ENCODE peak calls at places on chromosome 22, in five cellular contexts. U, O, I, K and F are unnamed samples.

GRCh38 chr22:45781941-45782340 is 110.3 kb downstream of the ATXN10 start:
- DNase-seq in U (no peak), O (no peak), I (no peak), K (no peak), F (no peak)

GRCh38 chr22:27286711-27287110 is 514.8 kb downstream of the MN1 start:
- DNase-seq in K (no peak), O (no peak), I (no peak), U (no peak), F (no peak)

GRCh38 chr22:49838771-49839717 is 11.4 kb upstream of the BRD1 start:
- DNase-seq in K (no peak), I (no peak), U (peak), O (peak), F (peak)

GRCh38 chr22:40009231-40009769 is 14.5 kb downstream of the FAM83F start:
- DNase-seq in K (peak), O (no peak), U (no peak), I (peak), F (no peak)

GRCh38 chr22:35425971-35426800 is 26.2 kb downstream of the MCM5 start:
- DNase-seq in I (no peak), O (no peak), U (no peak), K (no peak), F (no peak)

GRCh38 chr22:36336246-36337182 is 51.3 kb downstream of the MYH9 start:
- DNase-seq in K (no peak), O (no peak), I (no peak), U (no peak), F (no peak)

GRCh38 chr22:50414476-50415248 is 60.2 kb downstream of the SBF1 start:
- DNase-seq in K (no peak), I (no peak), O (no peak), U (no peak), F (no peak)

GRCh38 chr22:50447576-50448551 is 27.0 kb downstream of the SBF1 start:
- DNase-seq in O (no peak), U (no peak), I (peak), K (no peak), F (no peak)

GRCh38 chr22:44758354-44758969 is 6.1 kb downstream of the ARHGAP8 start:
- DNase-seq in K (no peak), U (no peak), O (no peak), I (no peak), F (no peak)

GRCh38 chr22:28893810-28894209 is 10.4 kb downstream of the ZNRF3 start:
- DNase-seq in U (no peak), O (no peak), K (no peak), I (no peak), F (no peak)

GRCh38 chr22:45336971-45337431 is 27.3 kb downstream of the FAM118A start:
- DNase-seq in I (no peak), K (peak), U (no peak), O (no peak), F (no peak)

GRCh38 chr22:46710842-46711241 is 27.2 kb downstream of the CERK start:
- DNase-seq in K (no peak), U (no peak), I (no peak), O (no peak), F (no peak)

GRCh38 chr22:43277987-43278601 is 65.1 kb downstream of the SCUBE1 start:
- DNase-seq in I (no peak), U (no peak), O (no peak), K (no peak), F (no peak)

GRCh38 chr22:26360169-26360885 is 68.7 kb upstream of the ASPHD2 start:
- DNase-seq in O (peak), I (peak), U (peak), K (peak), F (peak)

GRCh38 chr22:43819691-43820670 is 7.9 kb upstream of the EFCAB6 start:
- DNase-seq in O (no peak), K (no peak), U (no peak), I (no peak), F (no peak)

DNA sequence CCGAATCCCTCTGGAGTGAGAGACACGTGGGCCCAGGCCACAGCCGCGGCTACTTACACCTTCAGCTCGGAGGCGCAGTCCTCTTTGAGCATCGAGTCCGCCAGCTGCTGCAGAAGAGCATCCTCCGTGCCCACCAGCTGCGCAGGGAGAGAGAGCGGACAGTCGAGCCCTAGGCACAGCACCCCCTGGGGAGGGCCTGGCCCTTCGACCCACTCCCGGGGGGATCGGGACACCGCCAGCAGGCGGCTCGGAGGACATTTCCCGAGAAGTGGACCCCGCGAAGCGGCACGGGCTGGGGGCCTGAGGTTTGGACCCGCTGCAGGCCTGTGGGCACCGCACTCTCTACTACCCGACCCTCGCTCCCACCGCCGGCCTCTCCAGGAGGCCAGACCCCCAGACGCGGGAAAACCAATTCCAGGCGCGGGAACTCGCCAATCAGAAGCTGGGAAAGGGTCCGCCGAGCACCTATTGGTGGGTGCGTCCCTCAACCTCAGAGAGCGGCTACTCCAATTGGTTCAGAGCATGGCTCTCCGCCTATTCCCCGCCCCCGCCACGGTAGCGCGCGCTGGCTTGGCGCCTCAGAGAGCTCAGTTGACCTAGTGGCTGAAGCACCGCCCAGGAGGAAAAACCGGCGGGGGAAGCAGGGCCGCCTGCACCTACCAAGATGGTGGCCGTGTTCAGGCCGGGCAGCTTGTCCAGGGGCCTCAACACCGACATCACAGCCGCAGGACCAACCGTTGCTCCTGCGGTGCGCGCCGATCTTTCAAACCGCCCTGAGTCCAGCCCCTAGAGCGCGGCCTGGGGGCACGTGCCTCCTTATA is at the start of gene CENPM:
- DNase-seq in I (peak), K (peak), O (peak), U (peak), F (peak)
- TF ChIP-seq CTCF in I (no peak), K (no peak), O (no peak), U (peak), F (no peak)

GRCh38 chr22:25105817-25106650 is 93.6 kb upstream of the CRYBB3 start:
- DNase-seq in I (no peak), K (no peak), O (no peak), U (no peak), F (no peak)
- TF ChIP-seq CTCF in I (no peak), K (no peak), O (no peak), U (no peak), F (no peak)

DNA sequence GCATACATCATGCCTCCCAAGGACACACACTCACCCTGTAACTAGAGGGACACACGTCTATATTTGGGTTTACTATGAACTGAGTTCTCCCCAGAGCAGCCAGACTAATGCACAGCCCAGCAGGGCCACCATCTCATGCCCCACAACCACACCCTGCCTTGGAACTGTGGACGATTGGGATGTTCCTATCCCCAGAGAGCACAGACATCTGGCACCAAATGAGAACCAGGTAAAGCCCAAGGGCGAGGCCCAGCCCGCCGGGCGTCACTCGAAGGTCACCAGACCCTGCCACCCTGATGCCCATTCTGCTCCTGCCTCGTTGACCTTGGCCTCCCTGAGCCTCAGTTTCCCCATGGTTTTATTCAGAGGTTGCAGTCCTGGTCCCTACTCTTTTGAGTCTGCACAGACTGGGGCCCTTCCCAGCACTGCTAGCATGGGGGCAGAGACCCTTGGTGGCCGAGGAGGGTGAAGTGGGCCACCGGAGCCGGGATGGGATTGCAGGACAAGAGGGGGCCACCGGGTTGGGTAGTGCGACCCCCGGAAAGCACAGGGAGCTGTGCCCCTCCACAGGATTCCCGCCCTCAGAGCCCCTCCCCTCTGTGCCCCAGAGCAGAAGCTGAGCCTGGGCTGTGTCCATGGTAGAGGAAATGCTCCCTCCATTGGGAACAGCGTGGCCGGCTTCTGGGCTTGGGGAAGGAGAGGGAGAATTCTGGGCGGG is 56.8 kb downstream of the IGLL5 start:
- DNase-seq in K (no peak), I (no peak), O (peak), U (no peak), F (no peak)
- TF ChIP-seq CTCF in K (no peak), I (no peak), O (no peak), U (no peak), F (no peak)

GRCh38 chr22:19896665-19897355 is 42.1 kb upstream of the GNB1L start:
- DNase-seq in K (no peak), I (no peak), O (no peak), U (peak), F (no peak)
- TF ChIP-seq CTCF in K (no peak), I (no peak), O (no peak), U (peak), F (no peak)

GRCh38 chr22:20951932-20952380 is 15.1 kb upstream of the AIFM3 start:
- DNase-seq in O (no peak), U (no peak), I (no peak), K (no peak), F (no peak)
- TF ChIP-seq CTCF in O (no peak), U (no peak), I (no peak), K (peak), F (no peak)

GRCh38 chr22:22031571-22031970 is 49.0 kb upstream of the TOP3B start:
- DNase-seq in I (no peak), O (no peak), U (no peak), K (no peak), F (no peak)

GRCh38 chr22:22031183-22031560 is 48.6 kb upstream of the TOP3B start:
- DNase-seq in U (no peak), O (peak), K (no peak), I (no peak), F (no peak)

GRCh38 chr22:22032906-22033802 is 50.6 kb upstream of the TOP3B start:
- DNase-seq in I (no peak), U (no peak), O (no peak), K (no peak), F (no peak)

GRCh38 chr22:22032099-22032905 is 49.7 kb upstream of the TOP3B start:
- DNase-seq in I (no peak), O (no peak), U (no peak), K (no peak), F (no peak)

DNA sequence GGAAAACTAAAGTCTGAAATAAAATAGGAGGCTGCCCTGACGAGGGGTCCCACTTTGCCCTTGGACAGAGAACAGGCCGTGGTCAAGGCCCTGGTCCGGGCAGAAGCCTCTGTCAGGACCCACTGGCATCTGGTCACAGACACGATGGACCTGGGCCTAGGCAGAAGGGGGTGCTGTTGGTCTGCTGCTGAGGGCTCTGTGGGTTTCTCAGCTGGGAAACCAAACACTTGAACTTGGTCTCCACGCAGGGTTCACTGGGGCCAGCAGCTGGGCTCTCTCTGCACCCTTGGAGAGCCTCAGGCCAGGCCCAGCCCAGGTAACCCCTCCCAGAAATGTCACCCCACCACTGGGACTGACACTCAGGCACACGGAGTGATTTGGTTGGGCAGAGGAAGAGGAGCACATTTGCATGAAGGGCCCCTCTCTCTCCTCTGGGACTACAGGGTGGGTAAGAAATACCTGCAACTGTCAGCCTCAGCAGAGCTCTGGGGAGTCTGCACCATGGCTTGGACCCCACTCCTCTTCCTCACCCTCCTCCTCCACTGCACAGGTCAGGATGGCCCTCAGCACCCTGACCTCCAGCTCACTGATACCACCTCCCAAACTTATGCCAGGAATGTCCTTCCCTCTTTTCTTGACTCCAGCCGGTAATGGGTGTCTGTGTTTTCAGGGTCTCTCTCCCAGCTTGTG is 48.1 kb upstream of the TOP3B start:
- DNase-seq in U (no peak), O (peak), K (no peak), I (peak), F (peak)
- TF ChIP-seq CTCF in U (no peak), O (peak), K (no peak), I (no peak), F (peak)

GRCh38 chr22:19965771-19966709 is 24.4 kb upstream of the TXNRD2 start:
- DNase-seq in O (no peak), I (no peak), U (no peak), K (no peak), F (no peak)
- TF ChIP-seq CTCF in O (peak), I (peak), U (no peak), K (no peak), F (no peak)

GRCh38 chr22:37741312-37741795 is 44.5 kb downstream of the TRIOBP start:
- DNase-seq in K (no peak), I (peak), U (no peak), O (no peak), F (no peak)

GRCh38 chr22:37742374-37743092 is 45.7 kb downstream of the TRIOBP start:
- DNase-seq in K (no peak), I (no peak), O (no peak), U (no peak), F (no peak)

GRCh38 chr22:37739611-37740049 is 42.8 kb downstream of the TRIOBP start:
- DNase-seq in O (no peak), I (no peak), U (no peak), K (no peak), F (no peak)

GRCh38 chr22:37740455-37741311 is 43.8 kb downstream of the TRIOBP start:
- DNase-seq in O (no peak), K (no peak), U (no peak), I (no peak), F (no peak)

GRCh38 chr22:37739000-37739399 is 42.2 kb downstream of the TRIOBP start:
- DNase-seq in U (no peak), K (no peak), I (peak), O (no peak), F (no peak)
- TF ChIP-seq CTCF in U (no peak), K (no peak), I (no peak), O (no peak), F (no peak)